ENCODE peak calls at places on chromosomes 7 and 10, in five cellular contexts. O is thoracic aorta, H is astrocyte of the spinal cord, P is AG04449, D is frontal cortex. B is an unnamed sample.

GRCh38 chr7:42269161-42269560 is 32.2 kb upstream of the GLI3 start:
- DNase-seq in H (peak), P (no peak), O (no peak), D (no peak), B (no peak)

GRCh38 chr10:121974019-121974534 is 940 bp downstream of the NSMCE4A start:
- DNase-seq in O (no peak), P (no peak), H (no peak), D (no peak), B (no peak)

GRCh38 chr7:101333912-101334311 is 12.3 kb upstream of the IFT22 start:
- DNase-seq in H (no peak), D (no peak), O (no peak), P (no peak), B (no peak)

GRCh38 chr10:3438608-3439007 is 266.0 kb upstream of the PITRM1 start:
- DNase-seq in O (no peak), P (no peak), D (no peak), H (no peak), B (no peak)

GRCh38 chr10:112649492-112650152 is 202.6 kb downstream of the VTI1A start:
- DNase-seq in P (peak), D (no peak), O (no peak), H (no peak), B (peak)

GRCh38 chr7:149666360-149666905 is 107.0 kb downstream of the ZNF467 start:
- DNase-seq in H (no peak), P (no peak), D (no peak), O (no peak), B (no peak)

GRCh38 chr7:52540041-52540440 is 495.4 kb upstream of the POM121L12 start:
- DNase-seq in P (no peak), H (peak), D (no peak), O (no peak), B (peak)

GRCh38 chr7:1262441-1262840 is 29.8 kb downstream of the UNCX start:
- DNase-seq in H (no peak), O (no peak), D (no peak), P (no peak), B (no peak)

GRCh38 chr7:88306590-88307048 is at the start of gene STEAP4:
- DNase-seq in H (peak), O (peak), P (no peak), D (no peak), B (peak)

GRCh38 chr7:11192506-11192905 is 218.8 kb downstream of the PHF14 start:
- DNase-seq in H (peak), D (no peak), O (no peak), P (peak), B (peak)

GRCh38 chr10:91162050-91162494 is 58.4 kb upstream of the PCGF5 start:
- DNase-seq in H (no peak), P (no peak), D (peak), O (no peak), B (peak)

GRCh38 chr7:139972000-139972399 is 90.8 kb downstream of the PARP12 start:
- DNase-seq in P (no peak), D (no peak), O (no peak), H (no peak), B (no peak)

GRCh38 chr7:41058986-41059741 is 643.7 kb downstream of the INHBA start:
- DNase-seq in D (no peak), H (no peak), O (no peak), P (no peak), B (peak)

B was measured in iris pigment epithelial cell.